ENCODE peak calls at places on chromosome 17, in eight cellular contexts. C is brain microvascular endothelial cell; I is CD8-positive, alpha-beta memory T cell; M is neuronal stem cell; P is kidney; N is colonic mucosa; X is OCI-LY7; Z is pancreas. T is an unnamed sample.

GRCh38 chr17:61532818-61533217 is 58.2 kb downstream of the NACA2 start:
- DNase-seq in Z (no peak), I (no peak), M (no peak), N (no peak), X (no peak), P (no peak), C (no peak), T (no peak)

GRCh38 chr17:36650096-36650764 is 48.8 kb downstream of the MRM1 start:
- DNase-seq in N (no peak), P (no peak), I (no peak), M (no peak), X (no peak), Z (no peak), C (no peak), T (no peak)

GRCh38 chr17:71202449-71202848 is 918.4 kb upstream of the SOX9 start:
- DNase-seq in I (no peak), C (no peak), Z (no peak), P (no peak), M (no peak), N (no peak), X (no peak), T (no peak)

GRCh38 chr17:34241062-34241461 is 14.0 kb upstream of the CCL2 start:
- DNase-seq in I (no peak), C (no peak), M (no peak), N (peak), Z (peak), X (no peak), P (peak), T (no peak)

GRCh38 chr17:77444653-77445029 is 303.9 kb downstream of the SEC14L1 start:
- DNase-seq in C (no peak), I (no peak), X (peak), P (no peak), N (peak), M (no peak), Z (no peak), T (no peak)

GRCh38 chr17:56887552-56888467 is 26.0 kb downstream of the TRIM25 start:
- DNase-seq in I (no peak), Z (no peak), P (no peak), M (no peak), C (no peak), X (no peak), N (no peak), T (no peak)

GRCh38 chr17:73057196-73057595 is 35.3 kb downstream of the SLC39A11 start:
- DNase-seq in C (no peak), X (no peak), P (no peak), M (no peak), I (no peak), Z (no peak), N (no peak), T (no peak)

GRCh38 chr17:31919802-31920525 is 16.8 kb upstream of the SUZ12 start:
- DNase-seq in C (no peak), Z (no peak), M (no peak), N (no peak), I (no peak), P (no peak), X (no peak), T (no peak)

GRCh38 chr17:79026345-79027273 is 2.6 kb downstream of the C1QTNF1 start:
- DNase-seq in C (no peak), I (no peak), Z (peak), N (peak), X (no peak), P (peak), M (no peak), T (no peak)

GRCh38 chr17:57555636-57556175 is 189.4 kb downstream of the CCDC182 start:
- DNase-seq in M (no peak), N (no peak), I (no peak), C (no peak), X (peak), Z (no peak), P (no peak), T (no peak)

GRCh38 chr17:27878776-27879562 is 14.2 kb downstream of the LYRM9 start:
- DNase-seq in C (no peak), N (no peak), I (no peak), Z (no peak), P (no peak), M (no peak), X (no peak), T (no peak)

GRCh38 chr17:78001182-78001581 is 42.7 kb downstream of the TNRC6C start:
- DNase-seq in X (no peak), M (no peak), C (no peak), N (no peak), P (no peak), I (no peak), Z (no peak), T (no peak)

GRCh38 chr17:31391496-31391949 is at the start of gene RAB11FIP4:
- DNase-seq in Z (no peak), I (no peak), M (no peak), P (no peak), N (no peak), X (no peak), C (no peak), T (no peak)

GRCh38 chr17:32298721-32299578 is 33.3 kb downstream of the RHBDL3 start:
- DNase-seq in C (no peak), I (no peak), M (no peak), N (no peak), P (no peak), Z (no peak), X (no peak), T (no peak)

GRCh38 chr17:40180694-40181093 is 3.4 kb downstream of the RAPGEFL1 start:
- DNase-seq in C (no peak), P (no peak), I (no peak), X (no peak), Z (peak), N (peak), M (no peak), T (no peak)

GRCh38 chr17:83203472-83204221 is 124.2 kb downstream of the METRNL start:
- DNase-seq in N (peak), Z (no peak), C (no peak), I (no peak), X (no peak), P (peak), M (no peak), T (no peak)

GRCh38 chr17:40526668-40527067 is 25.2 kb upstream of the TNS4 start:
- DNase-seq in P (peak), Z (no peak), N (no peak), I (no peak), M (no peak), C (no peak), X (no peak), T (no peak)

GRCh38 chr17:10117581-10118001 is 80.8 kb downstream of the GAS7 start:
- DNase-seq in M (no peak), C (no peak), N (no peak), X (no peak), Z (no peak), I (no peak), P (no peak), T (no peak)

GRCh38 chr17:76027159-76027839 is at the start of gene EVPL:
- DNase-seq in N (peak), Z (peak), P (peak), I (no peak), C (no peak), X (no peak), M (no peak), T (no peak)

GRCh38 chr17:75776399-75777242 is 8.0 kb upstream of the UNK start:
- DNase-seq in Z (no peak), I (peak), M (no peak), P (no peak), X (no peak), N (no peak), C (no peak), T (peak)

GRCh38 chr17:55710410-55710809 is 12.3 kb downstream of the TMEM100 start:
- DNase-seq in C (no peak), Z (no peak), M (no peak), N (no peak), X (no peak), I (no peak), P (no peak), T (no peak)

GRCh38 chr17:32355649-32356377 is 5.9 kb downstream of the ZNF207 start:
- DNase-seq in Z (no peak), M (no peak), I (no peak), P (no peak), N (no peak), X (no peak), C (no peak), T (no peak)

GRCh38 chr17:76569607-76570279 is 15.9 kb downstream of the ST6GALNAC2 start:
- DNase-seq in M (peak), Z (peak), N (no peak), C (no peak), I (no peak), P (peak), X (no peak), T (no peak)

GRCh38 chr17:2786176-2786881 is 9.9 kb upstream of the RAP1GAP2 start:
- DNase-seq in M (peak), X (peak), C (peak), P (peak), N (peak), I (peak), Z (peak), T (peak)

GRCh38 chr17:57938061-57938502 is 17.1 kb downstream of the CUEDC1 start:
- DNase-seq in I (no peak), Z (no peak), X (no peak), M (no peak), N (peak), P (no peak), C (no peak), T (no peak)

GRCh38 chr17:18190629-18191028 is 7.0 kb downstream of the ALKBH5 start:
- DNase-seq in C (no peak), P (no peak), Z (no peak), I (no peak), M (no peak), N (no peak), X (no peak), T (no peak)

GRCh38 chr17:82889496-82890338 is 49.9 kb upstream of the ZNF750 start:
- DNase-seq in X (no peak), N (peak), P (peak), Z (peak), M (no peak), C (no peak), I (no peak), T (no peak)

GRCh38 chr17:80195671-80196529 is 24.2 kb downstream of the SGSH start:
- DNase-seq in X (peak), N (no peak), C (no peak), M (no peak), Z (no peak), P (peak), I (peak), T (peak)

GRCh38 chr17:72249441-72249840 is 128.6 kb downstream of the SOX9 start:
- DNase-seq in P (peak), C (no peak), I (no peak), M (no peak), X (no peak), Z (no peak), N (peak), T (no peak)

GRCh38 chr17:82943751-82944150 is 103.9 kb upstream of the ZNF750 start:
- DNase-seq in N (no peak), M (no peak), C (no peak), I (no peak), Z (no peak), P (peak), X (no peak), T (no peak)

GRCh38 chr17:15260376-15261062 is 4.6 kb downstream of the PMP22 start:
- DNase-seq in X (no peak), Z (peak), I (peak), P (peak), M (peak), N (peak), C (peak), T (peak)

GRCh38 chr17:65417406-65418221 is 143.8 kb downstream of the AXIN2 start:
- DNase-seq in M (no peak), C (no peak), X (no peak), P (no peak), I (no peak), N (no peak), Z (no peak), T (no peak)

GRCh38 chr17:31627960-31628359 is 231.1 kb downstream of the COPRS start:
- DNase-seq in N (no peak), C (peak), X (no peak), I (no peak), Z (no peak), M (no peak), P (no peak), T (no peak)

GRCh38 chr17:924711-925480 is 54.7 kb downstream of the NXN start:
- DNase-seq in M (no peak), P (no peak), C (no peak), I (no peak), N (no peak), Z (no peak), X (no peak), T (no peak)

GRCh38 chr17:929547-929946 is 50.0 kb downstream of the NXN start:
- DNase-seq in Z (no peak), N (no peak), C (no peak), M (no peak), I (no peak), P (peak), X (no peak), T (no peak)

GRCh38 chr17:923633-924032 is 55.9 kb downstream of the NXN start:
- DNase-seq in P (peak), C (no peak), M (no peak), X (no peak), Z (no peak), N (no peak), I (no peak), T (no peak)

GRCh38 chr17:927611-928461 is 51.7 kb downstream of the NXN start:
- DNase-seq in N (no peak), M (no peak), Z (no peak), P (no peak), X (no peak), I (no peak), C (peak), T (no peak)

GRCh38 chr17:925846-926245 is 53.7 kb downstream of the NXN start:
- DNase-seq in N (no peak), P (no peak), X (no peak), M (no peak), C (no peak), I (no peak), Z (no peak), T (no peak)
- H3K27ac ChIP-seq in N (no peak), P (no peak), X (no peak), M (no peak), C (no peak), I (no peak), Z (no peak), T (no peak)

GRCh38 chr17:48587276-48588073 is 2.6 kb downstream of the HOXB3 start:
- DNase-seq in I (no peak), X (peak), M (no peak), P (no peak), Z (no peak), N (no peak), C (no peak), T (no peak)
- H3K27ac ChIP-seq in I (no peak), X (no peak), M (no peak), P (peak), Z (no peak), N (peak), C (no peak), T (no peak)

DNA sequence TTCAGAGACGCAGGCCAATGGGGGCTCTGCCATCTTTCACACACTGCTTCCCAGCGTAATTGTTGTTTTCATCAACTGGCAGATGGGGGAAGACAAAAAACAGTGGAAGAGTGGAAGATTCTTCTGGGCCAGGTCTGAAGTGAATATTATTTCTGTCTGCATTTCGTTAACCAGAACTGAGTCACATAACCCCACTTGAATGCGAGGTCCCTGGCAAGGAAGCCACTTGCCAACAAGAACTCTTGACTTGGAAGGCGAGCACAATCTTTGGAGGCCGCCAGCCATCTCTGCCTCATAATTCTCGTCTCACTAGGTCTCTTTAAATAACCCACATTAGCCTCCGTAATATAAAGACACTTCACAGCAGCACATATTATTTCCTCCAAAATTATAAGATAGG is 75.4 kb downstream of the CYB561 start:
- DNase-seq in N (no peak), C (no peak), X (no peak), Z (no peak), M (no peak), P (no peak), I (no peak), T (no peak)
- H3K27ac ChIP-seq in N (no peak), C (no peak), X (no peak), Z (no peak), M (no peak), P (no peak), I (no peak), T (no peak)

GRCh38 chr17:50447870-50448573 is 20.7 kb downstream of the CHAD start:
- DNase-seq in N (peak), X (no peak), I (no peak), Z (peak), C (no peak), P (no peak), M (no peak), T (no peak)
- H3K27ac ChIP-seq in N (no peak), X (no peak), I (no peak), Z (no peak), C (no peak), P (no peak), M (no peak), T (no peak)